ENCODE peak calls at places on chromosomes 7 and 10, in ten cellular contexts. B is stimulated activated CD8-positive, alpha-beta memory T cell treated with anti-CD3 and anti-CD28 coated beads, Interleukin-2, amount 100 ng/mL, for 48 hours; H is transverse colon; A is fibroblast of mammary gland; V is GM04504; E is neural progenitor cell; O is amniotic stem cell; M is retina; F is NCI-H1092 treated with DMSO at 0.1 percent for 48 hours; T is LoVo. N is an unnamed sample.

GRCh38 chr7:112023282-112023681 is 182.9 kb downstream of the DOCK4 start:
- DNase-seq in B (no peak), H (no peak), A (no peak), V (no peak), E (no peak), O (no peak), M (no peak), F (no peak), T (no peak), N (no peak)

GRCh38 chr10:95789928-95790327 is 34.0 kb downstream of the ENTPD1 start:
- DNase-seq in B (no peak), H (no peak), A (peak), V (no peak), E (no peak), O (no peak), M (no peak), F (no peak), T (no peak), N (no peak)

GRCh38 chr10:99234067-99234738 is 1.4 kb downstream of the HPSE2 start:
- DNase-seq in B (peak), H (peak), A (peak), V (no peak), E (peak), O (no peak), M (peak), F (no peak), T (no peak), N (peak)

GRCh38 chr7:120332433-120332832 is 59.5 kb downstream of the KCND2 start:
- DNase-seq in B (no peak), H (no peak), A (no peak), V (no peak), E (no peak), O (no peak), M (no peak), F (no peak), T (no peak), N (no peak)

GRCh38 chr10:6299234-6299633 is 96.5 kb downstream of the PFKFB3 start:
- DNase-seq in B (no peak), H (peak), A (no peak), V (no peak), E (no peak), O (no peak), M (no peak), F (no peak), T (peak), N (no peak)

GRCh38 chr10:102701796-102702195 is 12.4 kb downstream of the ARL3 start:
- DNase-seq in B (no peak), H (no peak), A (no peak), V (no peak), E (no peak), O (no peak), M (no peak), F (no peak), T (no peak), N (no peak)

GRCh38 chr10:129033790-129034272 is 433.2 kb upstream of the MGMT start:
- DNase-seq in B (no peak), H (no peak), A (no peak), V (no peak), E (peak), O (no peak), M (peak), F (no peak), T (no peak), N (no peak)

GRCh38 chr7:71482284-71482683 is 350.3 kb downstream of the GALNT17 start:
- DNase-seq in B (no peak), H (no peak), A (no peak), V (no peak), E (no peak), O (no peak), M (no peak), F (peak), T (no peak), N (no peak)

GRCh38 chr10:27536437-27536836 is 32.3 kb downstream of the RAB18 start:
- DNase-seq in B (no peak), H (no peak), A (no peak), V (no peak), E (no peak), O (no peak), M (no peak), F (no peak), T (no peak), N (no peak)

GRCh38 chr7:134101716-134102115 is 25.4 kb upstream of the LRGUK start:
- DNase-seq in B (no peak), H (no peak), A (no peak), V (no peak), E (no peak), O (no peak), M (peak), F (no peak), T (no peak), N (no peak)

GRCh38 chr7:117875566-117875965 is 2.3 kb upstream of the CTTNBP2 start:
- DNase-seq in B (no peak), H (no peak), A (no peak), V (no peak), E (peak), O (no peak), M (no peak), F (no peak), T (peak), N (no peak)

GRCh38 chr10:91050371-91051034 is 129.6 kb upstream of the ANKRD1 start:
- DNase-seq in B (no peak), H (no peak), A (no peak), V (no peak), E (peak), O (no peak), M (no peak), F (no peak), T (no peak), N (no peak)

GRCh38 chr10:100745882-100746412 is 565 bp downstream of the PAX2 start:
- DNase-seq in B (no peak), H (no peak), A (no peak), V (no peak), E (peak), O (no peak), M (peak), F (no peak), T (no peak), N (no peak)

GRCh38 chr7:74216361-74216761 is 6.6 kb downstream of the LAT2 start:
- DNase-seq in B (no peak), H (no peak), A (no peak), V (no peak), E (no peak), O (no peak), M (no peak), F (no peak), T (no peak), N (no peak)

GRCh38 chr10:74586088-74586585 is 240.3 kb upstream of the KAT6B start:
- DNase-seq in B (no peak), H (no peak), A (peak), V (no peak), E (no peak), O (no peak), M (no peak), F (peak), T (no peak), N (no peak)

GRCh38 chr10:94274142-94274787 is 88.5 kb downstream of the NOC3L start:
- DNase-seq in B (no peak), H (peak), A (peak), V (peak), E (no peak), O (no peak), M (no peak), F (no peak), T (no peak), N (no peak)

GRCh38 chr10:74924251-74924954 is 98.0 kb downstream of the KAT6B start:
- DNase-seq in B (no peak), H (no peak), A (peak), V (peak), E (no peak), O (peak), M (no peak), F (no peak), T (peak), N (no peak)

GRCh38 chr7:116180302-116180701 is 30.0 kb upstream of the TES start:
- DNase-seq in B (no peak), H (no peak), A (peak), V (no peak), E (peak), O (no peak), M (peak), F (peak), T (peak), N (no peak)

GRCh38 chr7:84912993-84913635 is 273.7 kb downstream of the SEMA3D start:
- DNase-seq in B (no peak), H (no peak), A (peak), V (no peak), E (no peak), O (no peak), M (no peak), F (no peak), T (no peak), N (no peak)

GRCh38 chr10:63027533-63027932 is 105.6 kb upstream of the NRBF2 start:
- DNase-seq in B (no peak), H (no peak), A (no peak), V (no peak), E (no peak), O (no peak), M (no peak), F (no peak), T (no peak), N (no peak)

GRCh38 chr7:116395125-116395791 is 104.3 kb upstream of the CAV2 start:
- DNase-seq in B (no peak), H (no peak), A (peak), V (peak), E (no peak), O (peak), M (no peak), F (no peak), T (peak), N (no peak)

GRCh38 chr10:132112611-132113010 is 46.9 kb downstream of the JAKMIP3 start:
- DNase-seq in B (no peak), H (no peak), A (no peak), V (no peak), E (no peak), O (no peak), M (no peak), F (no peak), T (no peak), N (no peak)

GRCh38 chr7:47500103-47500563 is 81.8 kb downstream of the TNS3 start:
- DNase-seq in B (no peak), H (peak), A (no peak), V (no peak), E (no peak), O (no peak), M (no peak), F (no peak), T (no peak), N (no peak)

GRCh38 chr7:45717537-45718235 is 143.5 kb downstream of the ADCY1 start:
- DNase-seq in B (no peak), H (no peak), A (no peak), V (no peak), E (no peak), O (no peak), M (no peak), F (no peak), T (no peak), N (no peak)

GRCh38 chr7:30658471-30659074 is 23.7 kb downstream of the CRHR2 start:
- DNase-seq in B (no peak), H (no peak), A (no peak), V (no peak), E (no peak), O (no peak), M (no peak), F (no peak), T (no peak), N (no peak)

GRCh38 chr7:65477326-65477725 is 103.7 kb downstream of the ZNF92 start:
- DNase-seq in B (no peak), H (no peak), A (peak), V (no peak), E (peak), O (no peak), M (no peak), F (peak), T (peak), N (no peak)

GRCh38 chr10:73867126-73867807 is 7.1 kb downstream of the CAMK2G start:
- DNase-seq in B (no peak), H (no peak), A (no peak), V (no peak), E (no peak), O (no peak), M (no peak), F (no peak), T (no peak), N (no peak)

GRCh38 chr10:133179128-133179520 is 19.1 kb downstream of the KNDC1 start:
- DNase-seq in B (no peak), H (no peak), A (no peak), V (no peak), E (no peak), O (no peak), M (no peak), F (no peak), T (no peak), N (no peak)

GRCh38 chr7:128946936-128947830 is 9.5 kb downstream of the IRF5 start:
- DNase-seq in B (no peak), H (no peak), A (no peak), V (no peak), E (no peak), O (no peak), M (no peak), F (no peak), T (no peak), N (no peak)

GRCh38 chr10:59830601-59831259 is 75.6 kb downstream of the CCDC6 start:
- DNase-seq in B (no peak), H (peak), A (peak), V (peak), E (peak), O (no peak), M (peak), F (peak), T (peak), N (no peak)

GRCh38 chr10:86434651-86435050 is 68.1 kb upstream of the GRID1 start:
- DNase-seq in B (no peak), H (no peak), A (no peak), V (no peak), E (no peak), O (no peak), M (no peak), F (no peak), T (no peak), N (no peak)

GRCh38 chr10:93813507-93814465 is 56.0 kb downstream of the LGI1 start:
- DNase-seq in B (peak), H (peak), A (peak), V (no peak), E (peak), O (no peak), M (no peak), F (peak), T (peak), N (no peak)

GRCh38 chr10:104022020-104022419 is 55.1 kb downstream of the SLK start:
- DNase-seq in B (no peak), H (no peak), A (no peak), V (no peak), E (no peak), O (no peak), M (no peak), F (no peak), T (no peak), N (no peak)